ENCODE peak calls at places on chromosomes 3 and 15, in seven cellular contexts. X, M, W, V, L, G and C are unnamed samples.

GRCh38 chr15:57427367-57427821 is 51.1 kb downstream of the CGNL1 start:
- DNase-seq in G (no peak), X (peak), W (no peak), V (no peak), L (peak), M (peak), C (no peak)

GRCh38 chr3:189103208-189103607 is 68.6 kb upstream of the TPRG1 start:
- DNase-seq in L (no peak), G (no peak), V (no peak), W (no peak), M (no peak), X (no peak), C (no peak)

GRCh38 chr3:65226287-65226686 is 538.5 kb upstream of the ADAMTS9 start:
- DNase-seq in X (no peak), G (no peak), M (no peak), L (no peak), W (no peak), V (no peak), C (no peak)

GRCh38 chr3:159860269-159860668 is 128.4 kb upstream of the IL12A start:
- DNase-seq in G (no peak), V (no peak), X (no peak), W (no peak), L (no peak), M (peak), C (no peak)

GRCh38 chr3:197456271-197457091 is 99.3 kb downstream of the BDH1 start:
- DNase-seq in V (peak), G (peak), M (peak), L (peak), W (peak), X (peak), C (peak)

GRCh38 chr15:76529911-76530310 is 193.3 kb downstream of the ISL2 start:
- DNase-seq in G (no peak), W (no peak), L (no peak), V (no peak), X (no peak), M (no peak), C (no peak)

GRCh38 chr3:186551387-186551786 is 7.2 kb upstream of the CRYGS start:
- DNase-seq in L (no peak), W (no peak), X (no peak), G (no peak), M (no peak), V (no peak), C (no peak)

GRCh38 chr15:51312754-51313390 is 25.5 kb downstream of the CYP19A1 start:
- DNase-seq in W (no peak), L (no peak), X (no peak), G (no peak), M (no peak), V (no peak), C (no peak)

GRCh38 chr15:38253448-38253847 is 812 bp downstream of the SPRED1 start:
- DNase-seq in V (peak), W (no peak), G (no peak), M (peak), X (peak), L (peak), C (no peak)

GRCh38 chr3:25592510-25592968 is 72.2 kb downstream of the TOP2B start:
- DNase-seq in X (peak), W (peak), L (peak), V (peak), M (peak), G (no peak), C (no peak)

GRCh38 chr15:52783929-52784798 is 6.0 kb downstream of the ONECUT1 start:
- DNase-seq in V (no peak), W (no peak), X (no peak), L (peak), G (no peak), M (peak), C (no peak)

GRCh38 chr15:83404143-83404542 is 43.0 kb upstream of the SH3GL3 start:
- DNase-seq in X (no peak), G (no peak), V (no peak), M (no peak), W (no peak), L (no peak), C (no peak)

GRCh38 chr3:108221403-108221802 is 821 bp downstream of the IFT57 start:
- DNase-seq in M (peak), L (no peak), X (no peak), W (no peak), G (no peak), V (no peak), C (no peak)

GRCh38 chr3:65846936-65847335 is 191.8 kb downstream of the MAGI1 start:
- DNase-seq in W (no peak), V (no peak), L (no peak), G (no peak), X (no peak), M (no peak), C (no peak)

GRCh38 chr3:42849017-42849416 is 26.7 kb downstream of the CYP8B1 start:
- DNase-seq in W (no peak), X (no peak), V (no peak), L (no peak), M (no peak), G (no peak), C (no peak)

GRCh38 chr3:187930021-187930420 is 184.8 kb upstream of the BCL6 start:
- DNase-seq in M (no peak), G (no peak), L (no peak), V (no peak), W (no peak), X (no peak), C (no peak)

GRCh38 chr3:40523781-40524180 is 979 bp upstream of the ZNF621 start:
- DNase-seq in V (no peak), G (no peak), L (peak), M (no peak), W (no peak), X (no peak), C (no peak)

GRCh38 chr15:70378126-70379031 is 280.7 kb upstream of the TLE3 start:
- DNase-seq in G (no peak), L (no peak), W (no peak), M (no peak), V (no peak), X (no peak), C (no peak)

GRCh38 chr3:45319231-45320085 is 68.9 kb upstream of the LARS2 start:
- DNase-seq in G (no peak), X (no peak), L (no peak), W (no peak), M (no peak), V (no peak), C (no peak)

GRCh38 chr15:90563460-90563859 is 33.7 kb downstream of the CRTC3 start:
- DNase-seq in V (no peak), X (no peak), W (no peak), L (no peak), M (no peak), G (no peak), C (no peak)

GRCh38 chr15:90565866-90566265 is 36.1 kb downstream of the CRTC3 start:
- DNase-seq in W (no peak), G (no peak), X (no peak), V (no peak), M (no peak), L (no peak), C (no peak)

GRCh38 chr15:90562669-90563068 is 32.9 kb downstream of the CRTC3 start:
- DNase-seq in M (no peak), L (no peak), G (no peak), W (no peak), X (no peak), V (no peak), C (no peak)

GRCh38 chr15:90561344-90562244 is 31.9 kb downstream of the CRTC3 start:
- DNase-seq in M (no peak), V (no peak), W (no peak), G (peak), X (peak), L (no peak), C (no peak)

GRCh38 chr15:90564109-90564508 is 34.4 kb downstream of the CRTC3 start:
- DNase-seq in V (no peak), G (no peak), W (no peak), M (no peak), X (no peak), L (no peak), C (no peak)
- H3K27ac ChIP-seq in V (no peak), G (no peak), W (no peak), M (no peak), X (no peak), L (no peak), C (peak)

GRCh38 chr15:100711479-100712130 is 109.2 kb downstream of the ASB7 start:
- DNase-seq in M (no peak), X (peak), V (no peak), L (peak), G (no peak), W (no peak), C (no peak)
- H3K27ac ChIP-seq in M (no peak), X (no peak), V (peak), L (no peak), G (peak), W (no peak), C (no peak)

GRCh38 chr15:99174567-99174966 is 69.7 kb downstream of the SYNM start:
- DNase-seq in X (no peak), M (no peak), G (no peak), V (no peak), W (peak), L (no peak), C (no peak)
- H3K27ac ChIP-seq in X (no peak), M (no peak), G (no peak), V (no peak), W (no peak), L (no peak), C (no peak)

GRCh38 chr3:178455264-178455663 is 81.0 kb upstream of the KCNMB2 start:
- DNase-seq in X (no peak), G (no peak), M (no peak), W (no peak), L (no peak), V (no peak), C (no peak)
- H3K27ac ChIP-seq in X (no peak), G (no peak), M (no peak), W (no peak), L (no peak), V (no peak), C (no peak)

DNA sequence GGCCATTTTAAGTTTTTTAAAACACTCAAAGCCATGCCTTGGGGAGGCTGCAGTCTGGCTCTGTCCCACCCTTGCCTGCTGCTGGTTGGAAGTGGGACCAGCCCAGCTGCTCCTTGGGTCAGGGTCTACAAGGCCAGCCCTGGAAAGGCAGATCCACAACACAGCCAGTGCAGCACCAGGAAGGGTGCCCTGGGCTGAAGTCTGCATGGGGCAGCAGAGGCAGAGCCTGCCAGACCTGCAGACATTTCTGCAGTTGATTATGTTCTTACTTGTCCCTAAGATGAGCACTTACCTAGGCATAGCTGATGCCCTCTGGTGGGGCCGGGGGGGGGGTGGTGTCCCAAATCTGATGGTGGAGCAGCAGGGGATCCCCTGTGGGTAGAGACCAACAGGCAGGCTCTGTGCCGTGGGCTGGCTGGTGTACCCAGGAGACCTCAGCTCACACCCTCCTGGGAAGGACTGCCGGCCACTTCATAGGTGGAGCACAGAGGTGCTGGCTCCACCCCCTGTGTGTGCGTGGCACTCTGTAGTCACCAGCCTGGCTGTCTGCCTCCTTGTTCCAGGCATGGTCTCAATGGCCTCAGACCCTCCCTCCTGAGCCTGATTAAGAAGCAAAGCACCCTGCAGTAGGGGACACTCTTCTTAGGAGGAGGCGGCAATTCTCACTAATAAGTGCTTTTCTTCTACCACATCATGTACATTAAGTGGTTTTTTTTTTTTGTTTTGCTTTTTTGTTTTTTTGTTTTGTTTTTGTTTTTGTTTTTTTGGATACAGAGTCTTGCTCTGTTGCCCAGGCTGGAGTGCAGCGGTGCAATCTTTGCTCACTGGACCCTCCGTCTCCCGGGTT is 97.4 kb upstream of the KLF13 start:
- DNase-seq in X (no peak), W (no peak), M (peak), G (no peak), V (no peak), L (peak), C (peak)
- H3K27ac ChIP-seq in X (no peak), W (no peak), M (no peak), G (no peak), V (no peak), L (no peak), C (peak)